ENCODE peak calls at places on chromosomes 16 and 17, in four cellular contexts. One of them, this sample, is unnamed.

GRCh38 chr17:65039349-65039988 is 17.1 kb downstream of the GNA13 start:
- DNase-seq in breast epithelium: no peak
- DNase-seq in tibial nerve: no peak
- DNase-seq in lung: no peak
- DNase-seq in this sample: no peak

GRCh38 chr17:5464717-5465507 is 3.9 kb downstream of the DHX33 start:
- DNase-seq in breast epithelium: no peak
- DNase-seq in tibial nerve: no peak
- DNase-seq in lung: no peak
- DNase-seq in this sample: no peak

GRCh38 chr17:48254896-48255295 is 147.3 kb downstream of the SNX11 start:
- DNase-seq in breast epithelium: no peak
- DNase-seq in tibial nerve: no peak
- DNase-seq in lung: no peak
- DNase-seq in this sample: no peak

GRCh38 chr17:37698132-37698615 is 46.7 kb downstream of the HNF1B start:
- DNase-seq in breast epithelium: no peak
- DNase-seq in tibial nerve: no peak
- DNase-seq in lung: no peak
- DNase-seq in this sample: no peak

GRCh38 chr16:49352923-49353322 is 20.7 kb upstream of the C16orf78 start:
- DNase-seq in breast epithelium: no peak
- DNase-seq in tibial nerve: no peak
- DNase-seq in lung: no peak
- DNase-seq in this sample: no peak

GRCh38 chr17:34816806-34817205 is 144.5 kb downstream of the CCT6B start:
- DNase-seq in breast epithelium: no peak
- DNase-seq in tibial nerve: no peak
- DNase-seq in lung: no peak
- DNase-seq in this sample: no peak

GRCh38 chr16:50372611-50373344 is 4.0 kb upstream of the BRD7 start:
- DNase-seq in breast epithelium: no peak
- DNase-seq in tibial nerve: no peak
- DNase-seq in lung: no peak
- DNase-seq in this sample: no peak

GRCh38 chr17:56708220-56708567 is 114.7 kb downstream of the NOG start:
- DNase-seq in breast epithelium: no peak
- DNase-seq in tibial nerve: no peak
- DNase-seq in lung: no peak
- DNase-seq in this sample: no peak

GRCh38 chr17:35778641-35779196 is 16.7 kb downstream of the MMP28 start:
- DNase-seq in breast epithelium: no peak
- DNase-seq in tibial nerve: no peak
- DNase-seq in lung: no peak
- DNase-seq in this sample: no peak

GRCh38 chr17:8162232-8162996 is at the start of gene VAMP2:
- DNase-seq in breast epithelium: peak
- DNase-seq in tibial nerve: peak
- DNase-seq in lung: peak
- DNase-seq in this sample: no peak

GRCh38 chr17:73293031-73293430 is 18.8 kb downstream of the CDC42EP4 start:
- DNase-seq in breast epithelium: no peak
- DNase-seq in tibial nerve: no peak
- DNase-seq in lung: no peak
- DNase-seq in this sample: no peak

GRCh38 chr17:17669081-17669850 is 12.0 kb upstream of the RAI1 start:
- DNase-seq in breast epithelium: no peak
- DNase-seq in tibial nerve: no peak
- DNase-seq in lung: no peak
- DNase-seq in this sample: no peak

GRCh38 chr17:7593296-7593695 is 3.4 kb upstream of the SOX15 start:
- DNase-seq in breast epithelium: no peak
- DNase-seq in tibial nerve: no peak
- DNase-seq in lung: no peak
- DNase-seq in this sample: no peak

GRCh38 chr17:78379134-78379497 is 667 bp downstream of the PGS1 start:
- DNase-seq in breast epithelium: no peak
- DNase-seq in tibial nerve: no peak
- DNase-seq in lung: peak
- DNase-seq in this sample: no peak

GRCh38 chr17:58504826-58505351 is 9.5 kb downstream of the MTMR4 start:
- DNase-seq in breast epithelium: no peak
- DNase-seq in tibial nerve: no peak
- DNase-seq in lung: no peak
- DNase-seq in this sample: no peak

GRCh38 chr17:38606646-38607611 is 1.2 kb upstream of the SRCIN1 start:
- DNase-seq in breast epithelium: no peak
- DNase-seq in tibial nerve: no peak
- DNase-seq in lung: no peak
- DNase-seq in this sample: no peak

GRCh38 chr17:9783012-9783411 is 8.4 kb downstream of the DHRS7C start:
- DNase-seq in breast epithelium: no peak
- DNase-seq in tibial nerve: no peak
- DNase-seq in lung: no peak
- DNase-seq in this sample: no peak

GRCh38 chr16:87060026-87060986 is 256.9 kb downstream of the C16orf95 start:
- DNase-seq in breast epithelium: no peak
- DNase-seq in tibial nerve: no peak
- DNase-seq in lung: no peak
- DNase-seq in this sample: no peak

GRCh38 chr17:18332909-18333489 is 17.9 kb downstream of the SMCR8 start:
- DNase-seq in breast epithelium: no peak
- DNase-seq in tibial nerve: no peak
- DNase-seq in lung: no peak
- DNase-seq in this sample: no peak

GRCh38 chr16:47051031-47051430 is 77.6 kb upstream of the DNAJA2 start:
- DNase-seq in breast epithelium: no peak
- DNase-seq in tibial nerve: no peak
- DNase-seq in lung: no peak
- DNase-seq in this sample: no peak

GRCh38 chr16:49684731-49685130 is 171.2 kb downstream of the ZNF423 start:
- DNase-seq in breast epithelium: no peak
- DNase-seq in tibial nerve: no peak
- DNase-seq in lung: no peak
- DNase-seq in this sample: no peak

GRCh38 chr17:57338257-57338919 is 82.1 kb downstream of the MSI2 start:
- DNase-seq in breast epithelium: no peak
- DNase-seq in tibial nerve: no peak
- DNase-seq in lung: no peak
- DNase-seq in this sample: no peak

GRCh38 chr17:28807925-28808641 is 34.5 kb downstream of the FAM222B start:
- DNase-seq in breast epithelium: no peak
- DNase-seq in tibial nerve: no peak
- DNase-seq in lung: no peak
- DNase-seq in this sample: no peak

GRCh38 chr17:17119106-17119505 is 76.8 kb downstream of the MPRIP start:
- DNase-seq in breast epithelium: no peak
- DNase-seq in tibial nerve: no peak
- DNase-seq in lung: peak
- DNase-seq in this sample: no peak

DNA sequence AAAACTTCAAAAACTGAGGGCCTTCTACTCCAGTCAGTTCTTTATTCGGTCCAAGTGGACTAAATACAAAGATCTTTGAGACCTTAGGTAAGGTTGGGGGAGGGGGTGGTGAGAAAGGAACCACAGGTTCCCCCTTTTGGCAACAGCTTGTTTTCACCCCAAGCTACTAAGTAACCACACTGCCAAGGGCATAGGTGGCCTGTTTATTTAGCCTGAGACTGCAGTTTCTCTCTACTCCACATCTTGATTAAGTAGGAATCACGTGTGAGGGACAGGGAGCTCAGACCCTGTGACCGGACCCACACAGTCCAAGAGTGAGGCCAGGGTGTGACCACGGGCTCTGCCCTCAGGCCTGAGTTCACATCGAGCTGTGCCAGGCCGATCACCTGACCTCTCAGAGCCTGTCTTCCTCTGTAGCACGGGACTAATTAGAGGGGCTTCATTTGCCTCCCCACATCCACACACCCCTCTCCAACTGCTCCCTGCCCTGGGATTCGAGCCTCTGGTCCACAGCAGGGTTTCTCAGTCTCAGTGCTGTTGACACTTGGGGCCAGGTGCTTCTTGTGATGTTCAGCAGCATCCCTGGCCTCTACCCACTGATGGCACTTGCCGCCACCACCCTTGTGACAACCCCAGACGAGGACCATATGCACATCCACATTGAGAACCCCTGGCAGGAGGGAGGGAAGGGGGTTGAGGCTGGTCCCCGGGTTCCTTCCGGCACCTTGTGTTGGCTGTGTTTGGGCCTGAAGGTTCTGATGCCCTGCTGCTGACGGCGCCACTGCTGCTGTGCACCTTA is 17.8 kb downstream of the ST6GALNAC2 start:
- DNase-seq in breast epithelium: no peak
- DNase-seq in tibial nerve: no peak
- DNase-seq in lung: peak
- DNase-seq in this sample: no peak
- TF ChIP-seq CTCF in breast epithelium: no peak
- TF ChIP-seq CTCF in tibial nerve: no peak
- TF ChIP-seq CTCF in lung: no peak
- TF ChIP-seq CTCF in this sample: no peak

DNA sequence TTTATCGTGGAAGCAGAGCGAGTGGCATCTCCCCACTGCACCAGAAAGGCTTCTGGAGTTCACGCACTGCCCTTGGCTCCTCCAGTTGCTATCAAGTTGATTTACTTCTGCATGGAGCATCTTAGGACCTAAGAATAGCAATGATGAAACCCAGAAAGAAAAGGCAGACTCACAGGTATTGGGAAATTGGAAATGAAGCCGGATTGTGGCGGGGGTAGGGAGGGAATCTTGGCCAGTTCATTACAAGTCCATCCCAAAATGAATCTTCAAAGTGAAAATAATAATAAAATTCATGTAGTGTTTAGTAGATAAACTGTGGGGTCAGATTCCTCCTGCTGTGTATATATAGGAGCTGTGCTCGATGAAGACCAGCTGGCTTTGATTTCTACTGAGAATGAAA is 33.7 kb downstream of the TEKT3 start:
- DNase-seq in breast epithelium: no peak
- DNase-seq in tibial nerve: no peak
- DNase-seq in lung: no peak
- DNase-seq in this sample: no peak
- TF ChIP-seq CTCF in breast epithelium: no peak
- TF ChIP-seq CTCF in tibial nerve: no peak
- TF ChIP-seq CTCF in lung: no peak
- TF ChIP-seq CTCF in this sample: no peak

DNA sequence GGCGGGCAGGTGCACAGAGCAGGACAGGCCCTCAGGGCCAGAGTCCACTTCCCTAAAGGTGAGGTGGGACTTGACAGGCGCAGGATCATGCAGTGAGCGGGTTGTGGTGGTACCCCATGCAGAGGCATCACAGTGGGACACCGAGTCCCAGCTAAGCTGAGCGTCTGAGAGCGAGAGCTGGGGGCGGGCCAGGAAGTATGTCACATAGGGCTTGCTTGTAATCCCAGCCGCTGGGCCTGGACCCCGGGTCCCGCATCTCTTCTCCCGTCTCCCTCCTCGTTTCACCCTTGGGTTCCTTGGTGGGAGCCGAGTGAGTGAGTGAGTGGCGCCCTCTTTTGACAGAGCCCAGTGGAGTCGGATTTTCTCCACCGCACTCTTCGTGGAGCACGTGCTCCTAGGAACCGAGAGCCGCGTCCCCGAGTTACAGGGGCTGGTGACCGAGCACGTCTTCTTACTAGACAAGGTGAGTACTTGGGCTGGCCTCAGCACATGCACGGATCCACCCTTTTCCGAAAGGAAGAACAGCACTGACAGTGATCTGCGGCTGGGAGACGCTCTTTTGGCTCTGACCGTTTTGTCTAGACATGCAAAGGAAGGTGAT is 50.8 kb upstream of the ENDOV start:
- DNase-seq in breast epithelium: peak
- DNase-seq in tibial nerve: no peak
- DNase-seq in lung: no peak
- DNase-seq in this sample: no peak
- TF ChIP-seq CTCF in breast epithelium: no peak
- TF ChIP-seq CTCF in tibial nerve: peak
- TF ChIP-seq CTCF in lung: no peak
- TF ChIP-seq CTCF in this sample: no peak

DNA sequence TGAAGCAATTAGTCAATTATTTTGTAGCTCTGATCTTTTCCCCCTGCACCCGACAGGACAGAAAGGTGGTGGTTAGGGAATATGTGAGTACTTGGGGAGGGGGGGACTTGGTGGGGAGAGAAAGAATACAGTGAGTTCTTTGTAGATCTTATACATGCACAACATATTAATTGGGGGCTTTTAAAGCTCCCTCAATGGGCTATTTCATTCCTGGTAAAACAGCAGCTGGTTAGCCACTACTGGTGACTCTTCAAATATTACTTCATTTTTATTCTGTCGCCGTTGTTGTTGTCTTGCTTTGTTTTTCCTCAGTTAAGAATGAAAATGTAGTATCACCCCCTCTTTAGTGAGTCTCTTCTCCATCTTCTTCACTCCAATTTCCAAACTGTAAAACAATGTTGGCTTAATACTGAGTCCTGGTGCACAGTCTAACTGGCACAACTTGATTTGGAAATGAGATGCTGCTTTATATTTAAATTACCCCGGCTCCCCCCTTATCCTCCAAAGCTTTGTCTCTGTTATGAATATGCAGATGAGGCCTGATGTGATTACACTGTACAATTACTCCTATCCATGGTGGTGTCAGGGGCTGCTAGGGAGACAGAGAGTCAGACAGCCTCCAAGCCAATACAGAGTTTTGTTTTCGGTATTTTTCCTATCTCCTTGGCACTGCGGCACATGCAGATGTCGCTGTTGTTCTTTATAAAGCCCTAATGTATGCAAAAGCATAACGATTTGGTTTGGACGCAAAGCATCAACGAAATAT is 256.8 kb upstream of the PMFBP1 start:
- DNase-seq in breast epithelium: no peak
- DNase-seq in tibial nerve: no peak
- DNase-seq in lung: no peak
- DNase-seq in this sample: no peak
- TF ChIP-seq CTCF in breast epithelium: no peak
- TF ChIP-seq CTCF in tibial nerve: no peak
- TF ChIP-seq CTCF in lung: no peak
- TF ChIP-seq CTCF in this sample: no peak

GRCh38 chr17:74749262-74750038 is 1.0 kb downstream of the NHERF1 start:
- DNase-seq in breast epithelium: no peak
- DNase-seq in tibial nerve: no peak
- DNase-seq in lung: no peak
- DNase-seq in this sample: no peak
- TF ChIP-seq CTCF in breast epithelium: no peak
- TF ChIP-seq CTCF in tibial nerve: no peak
- TF ChIP-seq CTCF in lung: no peak
- TF ChIP-seq CTCF in this sample: no peak